ENCODE peak calls at places on chromosomes 6 and 20, in seven cellular contexts. One of them, this sample, is unnamed.

GRCh38 chr20:36303020-36303595 is 3.0 kb upstream of the DLGAP4 start:
- DNase-seq in HCT116: no peak
- DNase-seq in K562: no peak
- DNase-seq in SK-N-SH: no peak
- DNase-seq in HepG2: no peak
- DNase-seq in GM12878: no peak
- DNase-seq in H1: no peak
- DNase-seq in this sample: no peak

GRCh38 chr6:41462980-41463930 is 82.9 kb upstream of the FOXP4 start:
- DNase-seq in HCT116: peak; percentile 27
- DNase-seq in K562: peak; percentile 78
- DNase-seq in SK-N-SH: peak; percentile 83
- DNase-seq in HepG2: peak; percentile 77
- DNase-seq in GM12878: no peak
- DNase-seq in H1: no peak
- DNase-seq in this sample: peak; percentile 81

GRCh38 chr20:24382775-24383174 is 86.7 kb upstream of the SYNDIG1 start:
- DNase-seq in HCT116: no peak
- DNase-seq in K562: no peak
- DNase-seq in SK-N-SH: peak; percentile 66
- DNase-seq in HepG2: no peak
- DNase-seq in GM12878: no peak
- DNase-seq in H1: no peak
- DNase-seq in this sample: no peak

GRCh38 chr6:147782302-147782701 is 273.8 kb downstream of the SAMD5 start:
- DNase-seq in HCT116: no peak
- DNase-seq in K562: no peak
- DNase-seq in SK-N-SH: no peak
- DNase-seq in HepG2: no peak
- DNase-seq in GM12878: no peak
- DNase-seq in H1: no peak
- DNase-seq in this sample: no peak

GRCh38 chr20:35003211-35004031 is 47.8 kb downstream of the MYH7B start:
- DNase-seq in HCT116: no peak
- DNase-seq in K562: no peak
- DNase-seq in SK-N-SH: no peak
- DNase-seq in HepG2: no peak
- DNase-seq in GM12878: no peak
- DNase-seq in H1: no peak
- DNase-seq in this sample: no peak

GRCh38 chr20:37686762-37687477 is 6.9 kb upstream of the CTNNBL1 start:
- DNase-seq in HCT116: no peak
- DNase-seq in K562: no peak
- DNase-seq in SK-N-SH: no peak
- DNase-seq in HepG2: no peak
- DNase-seq in GM12878: no peak
- DNase-seq in H1: no peak
- DNase-seq in this sample: no peak

GRCh38 chr6:19333936-19334335 is 503.2 kb upstream of the ID4 start:
- DNase-seq in HCT116: no peak
- DNase-seq in K562: no peak
- DNase-seq in SK-N-SH: no peak
- DNase-seq in HepG2: no peak
- DNase-seq in GM12878: no peak
- DNase-seq in H1: no peak
- DNase-seq in this sample: no peak

GRCh38 chr6:36467625-36468024 is 24.8 kb downstream of the KCTD20 start:
- DNase-seq in HCT116: no peak
- DNase-seq in K562: no peak
- DNase-seq in SK-N-SH: no peak
- DNase-seq in HepG2: no peak
- DNase-seq in GM12878: no peak
- DNase-seq in H1: no peak
- DNase-seq in this sample: no peak

GRCh38 chr6:168201383-168201782 is 118.2 kb downstream of the DACT2 start:
- DNase-seq in HCT116: no peak
- DNase-seq in K562: peak; percentile 23
- DNase-seq in SK-N-SH: no peak
- DNase-seq in HepG2: peak; percentile 63
- DNase-seq in GM12878: no peak
- DNase-seq in H1: no peak
- DNase-seq in this sample: no peak

GRCh38 chr20:8144282-8145245 is 12.5 kb downstream of the PLCB1 start:
- DNase-seq in HCT116: no peak
- DNase-seq in K562: no peak
- DNase-seq in SK-N-SH: no peak
- DNase-seq in HepG2: peak; percentile 100
- DNase-seq in GM12878: no peak
- DNase-seq in H1: no peak
- DNase-seq in this sample: no peak

GRCh38 chr6:136952714-136953260 is 30.7 kb downstream of the SLC35D3 start:
- DNase-seq in HCT116: no peak
- DNase-seq in K562: peak; percentile 23
- DNase-seq in SK-N-SH: peak; percentile 48
- DNase-seq in HepG2: no peak
- DNase-seq in GM12878: no peak
- DNase-seq in H1: no peak
- DNase-seq in this sample: no peak

GRCh38 chr20:4053516-4053919 is 38.2 kb upstream of the RNF24 start:
- DNase-seq in HCT116: no peak
- DNase-seq in K562: no peak
- DNase-seq in SK-N-SH: no peak
- DNase-seq in HepG2: no peak
- DNase-seq in GM12878: no peak
- DNase-seq in H1: no peak
- DNase-seq in this sample: no peak

GRCh38 chr6:89454300-89454699 is 21.3 kb downstream of the ANKRD6 start:
- DNase-seq in HCT116: no peak
- DNase-seq in K562: no peak
- DNase-seq in SK-N-SH: peak; percentile 27
- DNase-seq in HepG2: no peak
- DNase-seq in GM12878: no peak
- DNase-seq in H1: no peak
- DNase-seq in this sample: no peak

GRCh38 chr6:111642463-111643158 is 36.9 kb upstream of the TRAF3IP2 start:
- DNase-seq in HCT116: peak; percentile 70
- DNase-seq in K562: peak; percentile 73
- DNase-seq in SK-N-SH: peak; percentile 66
- DNase-seq in HepG2: peak; percentile 80
- DNase-seq in GM12878: peak; percentile 21
- DNase-seq in H1: peak; percentile 69
- DNase-seq in this sample: peak; percentile 62

GRCh38 chr6:122102026-122102425 is 297.4 kb upstream of the HSF2 start:
- DNase-seq in HCT116: no peak
- DNase-seq in K562: no peak
- DNase-seq in SK-N-SH: no peak
- DNase-seq in HepG2: no peak
- DNase-seq in GM12878: no peak
- DNase-seq in H1: no peak
- DNase-seq in this sample: no peak

GRCh38 chr20:11331096-11331495 is 586.6 kb upstream of the BTBD3 start:
- DNase-seq in HCT116: no peak
- DNase-seq in K562: no peak
- DNase-seq in SK-N-SH: no peak
- DNase-seq in HepG2: no peak
- DNase-seq in GM12878: no peak
- DNase-seq in H1: no peak
- DNase-seq in this sample: no peak

GRCh38 chr20:11333634-11334033 is 584.1 kb upstream of the BTBD3 start:
- DNase-seq in HCT116: no peak
- DNase-seq in K562: no peak
- DNase-seq in SK-N-SH: no peak
- DNase-seq in HepG2: no peak
- DNase-seq in GM12878: no peak
- DNase-seq in H1: no peak
- DNase-seq in this sample: no peak

GRCh38 chr20:11329271-11329670 is 588.4 kb upstream of the BTBD3 start:
- DNase-seq in HCT116: no peak
- DNase-seq in K562: no peak
- DNase-seq in SK-N-SH: no peak
- DNase-seq in HepG2: no peak
- DNase-seq in GM12878: no peak
- DNase-seq in H1: no peak
- DNase-seq in this sample: no peak

GRCh38 chr20:11328839-11329238 is 588.9 kb upstream of the BTBD3 start:
- DNase-seq in HCT116: no peak
- DNase-seq in K562: no peak
- DNase-seq in SK-N-SH: no peak
- DNase-seq in HepG2: no peak
- DNase-seq in GM12878: no peak
- DNase-seq in H1: no peak
- DNase-seq in this sample: no peak

GRCh38 chr20:11332376-11332775 is 585.3 kb upstream of the BTBD3 start:
- DNase-seq in HCT116: no peak
- DNase-seq in K562: no peak
- DNase-seq in SK-N-SH: no peak
- DNase-seq in HepG2: no peak
- DNase-seq in GM12878: no peak
- DNase-seq in H1: no peak
- DNase-seq in this sample: no peak
- TF ChIP-seq JUND in HCT116: no peak
- TF ChIP-seq JUND in K562: no peak
- TF ChIP-seq JUND in SK-N-SH: no peak
- TF ChIP-seq JUND in HepG2: no peak
- TF ChIP-seq JUND in GM12878: no peak
- TF ChIP-seq JUND in H1: no peak
- TF ChIP-seq JUND in this sample: no peak

GRCh38 chr6:125114248-125114858 is 39.2 kb upstream of the TPD52L1 start:
- DNase-seq in HCT116: peak; percentile 55
- DNase-seq in K562: peak; percentile 78
- DNase-seq in SK-N-SH: peak; percentile 30
- DNase-seq in HepG2: peak; percentile 43
- DNase-seq in GM12878: no peak
- DNase-seq in H1: no peak
- DNase-seq in this sample: peak; percentile 70
- TF ChIP-seq JUND in HCT116: no peak
- TF ChIP-seq JUND in K562: no peak
- TF ChIP-seq JUND in SK-N-SH: no peak
- TF ChIP-seq JUND in HepG2: no peak
- TF ChIP-seq JUND in GM12878: no peak
- TF ChIP-seq JUND in H1: no peak
- TF ChIP-seq JUND in this sample: no peak

GRCh38 chr6:17015144-17015543 is 86.7 kb upstream of the STMND1 start:
- DNase-seq in HCT116: no peak
- DNase-seq in K562: no peak
- DNase-seq in SK-N-SH: no peak
- DNase-seq in HepG2: no peak
- DNase-seq in GM12878: peak; percentile 13
- DNase-seq in H1: no peak
- DNase-seq in this sample: no peak
- TF ChIP-seq JUND in HCT116: no peak
- TF ChIP-seq JUND in K562: no peak
- TF ChIP-seq JUND in SK-N-SH: peak; percentile 54
- TF ChIP-seq JUND in HepG2: no peak
- TF ChIP-seq JUND in GM12878: no peak
- TF ChIP-seq JUND in H1: no peak
- TF ChIP-seq JUND in this sample: no peak

DNA sequence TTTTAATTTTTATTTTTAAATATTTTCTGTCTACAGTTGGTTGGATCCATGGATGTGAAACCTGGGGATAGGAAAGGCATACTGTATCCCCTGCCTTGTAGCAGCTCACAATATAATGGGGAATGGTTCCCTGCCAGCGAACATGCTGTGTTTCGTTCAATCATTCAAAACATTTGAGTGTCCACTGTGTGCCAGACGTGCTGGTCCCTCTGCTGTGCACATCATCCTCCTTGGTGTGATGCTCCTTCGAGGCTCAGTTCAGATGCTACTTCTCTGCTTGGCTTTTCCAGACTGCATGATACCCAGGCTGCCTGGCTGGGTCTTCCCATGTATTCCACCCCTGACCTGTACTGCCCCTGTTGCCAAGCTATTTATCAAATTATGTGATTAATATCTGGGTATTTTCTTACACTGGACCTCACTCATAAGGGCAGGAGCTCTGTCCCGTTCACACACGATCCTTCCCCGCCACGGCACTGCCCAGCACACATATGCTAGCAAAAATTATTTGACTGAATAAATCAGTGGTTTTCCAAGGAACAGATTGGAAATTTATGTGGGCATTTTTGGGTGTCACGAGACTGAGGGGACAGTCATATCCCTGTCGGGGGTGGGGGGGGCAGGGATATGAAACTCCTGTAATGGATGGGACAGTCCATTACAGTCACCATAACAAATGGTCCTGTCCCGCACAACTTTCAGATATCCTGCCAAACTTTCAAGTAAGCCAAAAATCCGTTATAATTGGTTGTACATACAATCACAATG is 4.9 kb downstream of the SDCBP2 start:
- DNase-seq in HCT116: no peak
- DNase-seq in K562: no peak
- DNase-seq in SK-N-SH: no peak
- DNase-seq in HepG2: no peak
- DNase-seq in GM12878: no peak
- DNase-seq in H1: peak; percentile 33
- DNase-seq in this sample: no peak
- TF ChIP-seq JUND in HCT116: no peak
- TF ChIP-seq JUND in K562: no peak
- TF ChIP-seq JUND in SK-N-SH: no peak
- TF ChIP-seq JUND in HepG2: no peak
- TF ChIP-seq JUND in GM12878: no peak
- TF ChIP-seq JUND in H1: no peak
- TF ChIP-seq JUND in this sample: no peak

This sample was measured in T47D.